ENCODE peak calls at places on chromosomes 2 and 18, in four cellular contexts. One of them, this sample, is unnamed.

GRCh38 chr2:15745907-15746306 is 154.2 kb downstream of the DDX1 start:
- DNase-seq in H1: no peak
- DNase-seq in K562: no peak
- DNase-seq in HCT116: no peak
- DNase-seq in this sample: no peak

GRCh38 chr2:231144896-231145295 is 20.1 kb upstream of the HTR2B start:
- DNase-seq in H1: no peak
- DNase-seq in K562: no peak
- DNase-seq in HCT116: no peak
- DNase-seq in this sample: no peak

GRCh38 chr2:67237288-67237687 is 159.8 kb upstream of the ETAA1 start:
- DNase-seq in H1: no peak
- DNase-seq in K562: no peak
- DNase-seq in HCT116: no peak
- DNase-seq in this sample: no peak

GRCh38 chr2:15714609-15715008 is 122.9 kb downstream of the DDX1 start:
- DNase-seq in H1: no peak
- DNase-seq in K562: no peak
- DNase-seq in HCT116: no peak
- DNase-seq in this sample: no peak

GRCh38 chr2:237184192-237184922 is 98.7 kb downstream of the COPS8 start:
- DNase-seq in H1: no peak
- DNase-seq in K562: no peak
- DNase-seq in HCT116: peak; percentile 59
- DNase-seq in this sample: no peak

GRCh38 chr2:174338155-174338495 is 3.4 kb downstream of the SP9 start:
- DNase-seq in H1: no peak
- DNase-seq in K562: no peak
- DNase-seq in HCT116: no peak
- DNase-seq in this sample: no peak

GRCh38 chr2:165720526-165720925 is 73.5 kb downstream of the GALNT3 start:
- DNase-seq in H1: no peak
- DNase-seq in K562: no peak
- DNase-seq in HCT116: no peak
- DNase-seq in this sample: no peak

GRCh38 chr2:134177351-134177931 is 76.4 kb upstream of the MGAT5 start:
- DNase-seq in H1: no peak
- DNase-seq in K562: no peak
- DNase-seq in HCT116: no peak
- DNase-seq in this sample: no peak

GRCh38 chr18:23470620-23471387 is 17.7 kb downstream of the RIOK3 start:
- DNase-seq in H1: no peak
- DNase-seq in K562: no peak
- DNase-seq in HCT116: no peak
- DNase-seq in this sample: no peak

GRCh38 chr2:118269408-118270051 is 181.3 kb downstream of the INSIG2 start:
- DNase-seq in H1: no peak
- DNase-seq in K562: peak; percentile 7
- DNase-seq in HCT116: no peak
- DNase-seq in this sample: no peak

GRCh38 chr18:28576941-28577340 is 400.0 kb upstream of the CDH2 start:
- DNase-seq in H1: no peak
- DNase-seq in K562: no peak
- DNase-seq in HCT116: no peak
- DNase-seq in this sample: no peak

GRCh38 chr2:50514881-50515280 is 517.1 kb downstream of the NRXN1 start:
- DNase-seq in H1: peak; percentile 19
- DNase-seq in K562: no peak
- DNase-seq in HCT116: no peak
- DNase-seq in this sample: no peak

GRCh38 chr2:174836345-174836999 is 72.2 kb upstream of the CHRNA1 start:
- DNase-seq in H1: no peak
- DNase-seq in K562: no peak
- DNase-seq in HCT116: no peak
- DNase-seq in this sample: no peak

GRCh38 chr2:38260469-38260868 is 116.6 kb downstream of the ATL2 start:
- DNase-seq in H1: no peak
- DNase-seq in K562: peak; percentile 23
- DNase-seq in HCT116: no peak
- DNase-seq in this sample: no peak
- H3K4me3 ChIP-seq in H1: no peak overlapping the region
- H3K4me3 ChIP-seq in K562: no peak overlapping the region
- H3K4me3 ChIP-seq in HCT116: no peak overlapping the region
- H3K4me3 ChIP-seq in this sample: peak overlapping the region; percentile 29

GRCh38 chr2:70994445-70995226 is at the start of gene TEX261:
- DNase-seq in H1: no peak
- DNase-seq in K562: peak; percentile 91
- DNase-seq in HCT116: peak; percentile 71
- DNase-seq in this sample: no peak

GRCh38 chr2:70992945-70993688 is 1.6 kb downstream of the TEX261 start:
- DNase-seq in H1: no peak
- DNase-seq in K562: no peak
- DNase-seq in HCT116: no peak
- DNase-seq in this sample: no peak

GRCh38 chr2:70993689-70993986 is 1.0 kb downstream of the TEX261 start:
- DNase-seq in H1: no peak
- DNase-seq in K562: no peak
- DNase-seq in HCT116: no peak
- DNase-seq in this sample: no peak

GRCh38 chr2:70995227-70995729 is 605 bp upstream of the TEX261 start:
- DNase-seq in H1: no peak
- DNase-seq in K562: peak; percentile 71
- DNase-seq in HCT116: peak; percentile 57
- DNase-seq in this sample: no peak

GRCh38 chr2:70994055-70994444 is 623 bp downstream of the TEX261 start:
- DNase-seq in H1: no peak
- DNase-seq in K562: peak; percentile 59
- DNase-seq in HCT116: no peak
- DNase-seq in this sample: no peak
- TF ChIP-seq SIN3A in H1: no peak
- TF ChIP-seq SIN3A in K562: no peak
- TF ChIP-seq SIN3A in HCT116: no peak
- TF ChIP-seq SIN3A in this sample: no peak

DNA sequence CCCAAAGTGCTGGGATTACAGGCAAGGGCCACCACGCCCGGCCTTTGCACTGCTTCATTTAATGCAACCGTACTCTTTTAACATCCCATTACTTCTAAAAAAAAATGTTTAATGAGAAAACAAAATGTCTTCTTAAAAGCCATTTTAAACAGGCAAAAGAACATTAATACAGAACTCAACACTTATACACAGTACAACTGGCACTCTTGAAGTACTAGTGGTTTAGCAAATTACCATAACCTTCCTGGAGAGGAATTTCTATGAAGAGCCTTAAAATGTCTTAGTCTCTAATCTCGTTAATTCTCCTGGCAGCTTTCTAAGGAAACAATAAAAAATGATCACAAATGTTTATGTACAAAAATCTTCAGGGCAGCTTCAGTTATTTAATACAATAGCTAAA is 5.9 kb downstream of the IWS1 start:
- DNase-seq in H1: no peak
- DNase-seq in K562: no peak
- DNase-seq in HCT116: no peak
- DNase-seq in this sample: no peak
- H3K36me3 ChIP-seq in H1: peaks cover 32% of the 10 kb centered on the region
- H3K36me3 ChIP-seq in K562: peaks cover 77% of the 10 kb centered on the region
- H3K36me3 ChIP-seq in HCT116: peaks cover 25% of the 10 kb centered on the region
- H3K36me3 ChIP-seq in this sample: peaks cover 28% of the 10 kb centered on the region

GRCh38 chr2:27265536-27265870 is 2.7 kb upstream of the SLC30A3 start:
- DNase-seq in H1: no peak
- DNase-seq in K562: no peak
- DNase-seq in HCT116: no peak
- DNase-seq in this sample: no peak
- H3K4me3 ChIP-seq in H1: no peak overlapping the region
- H3K4me3 ChIP-seq in K562: no peak overlapping the region
- H3K4me3 ChIP-seq in HCT116: no peak overlapping the region
- H3K4me3 ChIP-seq in this sample: no peak overlapping the region

GRCh38 chr2:238638982-238639341 is 208.9 kb upstream of the TWIST2 start:
- DNase-seq in H1: no peak
- DNase-seq in K562: no peak
- DNase-seq in HCT116: no peak
- DNase-seq in this sample: no peak
- TF ChIP-seq SIN3A in H1: no peak
- TF ChIP-seq SIN3A in K562: no peak
- TF ChIP-seq SIN3A in HCT116: no peak
- TF ChIP-seq SIN3A in this sample: no peak

GRCh38 chr2:218282173-218282991 is 9.9 kb downstream of the TMBIM1 start:
- DNase-seq in H1: no peak
- DNase-seq in K562: no peak
- DNase-seq in HCT116: no peak
- DNase-seq in this sample: no peak
- H3K36me3 ChIP-seq in H1: peaks cover 6% of the 10 kb centered on the region
- H3K36me3 ChIP-seq in K562: peaks cover 83% of the 10 kb centered on the region
- H3K36me3 ChIP-seq in HCT116: peaks cover 20% of the 10 kb centered on the region
- H3K36me3 ChIP-seq in this sample: peaks cover 2% of the 10 kb centered on the region

GRCh38 chr2:77521482-77521881 is 694 bp downstream of the LRRTM4 start:
- DNase-seq in H1: peak; percentile 27
- DNase-seq in K562: no peak
- DNase-seq in HCT116: no peak
- DNase-seq in this sample: no peak

GRCh38 chr2:77521931-77522470 is at the start of gene LRRTM4:
- DNase-seq in H1: no peak
- DNase-seq in K562: no peak
- DNase-seq in HCT116: no peak
- DNase-seq in this sample: no peak

GRCh38 chr2:77520981-77521380 is 1.2 kb downstream of the LRRTM4 start:
- DNase-seq in H1: no peak
- DNase-seq in K562: no peak
- DNase-seq in HCT116: no peak
- DNase-seq in this sample: no peak

GRCh38 chr2:77519888-77520506 is 2.2 kb downstream of the LRRTM4 start:
- DNase-seq in H1: no peak
- DNase-seq in K562: no peak
- DNase-seq in HCT116: no peak
- DNase-seq in this sample: no peak

DNA sequence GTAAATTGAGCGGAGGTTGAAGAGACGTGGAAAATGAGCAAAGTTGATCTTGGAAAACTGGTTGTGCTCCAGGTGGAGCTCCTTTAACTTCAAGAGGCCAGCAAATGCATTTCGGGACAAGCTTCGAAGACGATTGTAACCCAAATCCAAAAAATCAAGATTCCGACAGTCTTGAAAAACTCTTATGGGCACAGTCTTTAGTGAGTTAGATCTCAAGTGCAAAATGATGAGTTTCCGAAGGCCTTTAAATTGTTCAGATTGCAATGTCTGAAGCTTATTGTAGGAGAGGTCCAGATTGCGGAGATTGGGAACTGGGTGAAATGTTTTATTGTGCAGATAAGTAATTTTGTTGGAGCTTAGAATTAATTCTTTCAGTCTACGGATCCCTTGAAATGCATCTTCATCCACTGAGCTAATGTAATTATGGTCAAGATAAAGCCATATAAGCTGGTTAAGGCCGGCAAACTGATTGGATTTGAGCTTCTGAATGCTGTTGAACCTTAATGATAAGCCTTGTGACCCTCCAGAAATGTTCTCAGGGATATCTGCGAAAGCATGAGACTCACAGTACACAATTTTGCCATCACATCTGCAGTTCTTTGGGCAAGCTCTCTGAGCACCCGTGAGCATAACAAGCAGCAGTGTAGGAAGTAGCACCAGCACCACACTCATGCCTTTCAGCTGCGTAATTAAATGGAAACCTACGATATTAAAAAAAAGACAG is 2.9 kb downstream of the LRRTM4 start:
- DNase-seq in H1: no peak
- DNase-seq in K562: no peak
- DNase-seq in HCT116: no peak
- DNase-seq in this sample: no peak
- H3K4me3 ChIP-seq in H1: no peak overlapping the region
- H3K4me3 ChIP-seq in K562: no peak overlapping the region
- H3K4me3 ChIP-seq in HCT116: no peak overlapping the region
- H3K4me3 ChIP-seq in this sample: no peak overlapping the region

DNA sequence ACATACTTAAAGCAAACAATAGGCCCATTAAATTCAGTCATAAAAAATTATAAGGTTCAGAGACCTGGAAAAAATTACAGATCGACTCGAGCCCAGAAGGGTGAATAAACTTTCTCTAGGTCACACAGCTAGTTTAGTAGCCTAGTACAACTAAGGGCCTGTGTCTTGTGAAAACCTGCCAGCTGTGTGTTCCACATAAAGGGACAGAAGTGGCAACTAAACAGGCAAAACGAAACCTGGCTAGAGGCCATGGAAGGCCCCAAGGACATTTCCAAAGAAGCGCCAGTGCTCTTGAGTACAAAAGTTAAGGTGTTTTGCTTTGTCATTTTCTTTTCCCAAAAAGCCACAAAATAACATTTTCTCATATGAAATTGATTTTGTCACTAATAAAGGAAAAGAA is 164.9 kb downstream of the L3MBTL4 start:
- DNase-seq in H1: no peak
- DNase-seq in K562: no peak
- DNase-seq in HCT116: no peak
- DNase-seq in this sample: no peak
- TF ChIP-seq SIN3A in H1: no peak
- TF ChIP-seq SIN3A in K562: no peak
- TF ChIP-seq SIN3A in HCT116: no peak
- TF ChIP-seq SIN3A in this sample: no peak

GRCh38 chr2:206144383-206144782 is 14.9 kb downstream of the NDUFS1 start:
- DNase-seq in H1: no peak
- DNase-seq in K562: no peak
- DNase-seq in HCT116: no peak
- DNase-seq in this sample: no peak
- H3K36me3 ChIP-seq in H1: peaks cover 92% of the 10 kb centered on the region
- H3K36me3 ChIP-seq in K562: peaks cover 85% of the 10 kb centered on the region
- H3K36me3 ChIP-seq in HCT116: peaks cover 54% of the 10 kb centered on the region
- H3K36me3 ChIP-seq in this sample: peaks cover 49% of the 10 kb centered on the region